ENCODE peak calls at places on chromosomes 3 and 15, in five cellular contexts. S, F, A, X and O are unnamed samples.
A peak's percentile ranks its signal among the peaks of the same experiment; 100 is the strongest.

GRCh38 chr3:38560284-38560683 is 64.1 kb downstream of the EXOG start:
- DNase-seq in S (no peak), F (no peak), A (peak; percentile 1), X (peak; percentile 38), O (no peak)

GRCh38 chr3:195563317-195563716 is 20.2 kb upstream of the PPP1R2 start:
- DNase-seq in S (no peak), F (no peak), A (no peak), X (no peak), O (no peak)

GRCh38 chr15:31477851-31478250 is 151.2 kb downstream of the KLF13 start:
- DNase-seq in S (no peak), F (no peak), A (peak; percentile 8), X (no peak), O (no peak)

GRCh38 chr3:57826952-57827723 is 71.0 kb downstream of the SLMAP start:
- DNase-seq in S (no peak), F (peak; percentile 53), A (no peak), X (no peak), O (no peak)

GRCh38 chr15:48927181-48927580 is 36.5 kb downstream of the SHC4 start:
- DNase-seq in S (no peak), F (no peak), A (no peak), X (no peak), O (no peak)

GRCh38 chr15:101122266-101122665 is 129.6 kb downstream of the CHSY1 start:
- DNase-seq in S (no peak), F (no peak), A (no peak), X (no peak), O (no peak)

GRCh38 chr15:63763476-63764123 is 70.1 kb downstream of the HERC1 start:
- DNase-seq in S (no peak), F (no peak), A (no peak), X (no peak), O (no peak)

GRCh38 chr3:45984331-45985312 is 11.0 kb downstream of the FYCO1 start:
- DNase-seq in S (no peak), F (no peak), A (no peak), X (peak; percentile 74), O (no peak)

GRCh38 chr15:40253179-40253790 is 14.4 kb downstream of the PAK6 start:
- DNase-seq in S (no peak), F (no peak), A (no peak), X (peak; percentile 41), O (no peak)

GRCh38 chr15:92638291-92638708 is 17.3 kb downstream of the FAM174B start:
- DNase-seq in S (no peak), F (no peak), A (peak; percentile 76), X (no peak), O (peak; percentile 64)

GRCh38 chr3:104941785-104942184 is 424.9 kb upstream of the ALCAM start:
- DNase-seq in S (no peak), F (no peak), A (no peak), X (no peak), O (no peak)

GRCh38 chr3:128238100-128238459 is 84.8 kb downstream of the EEFSEC start:
- DNase-seq in S (no peak), F (no peak), A (no peak), X (no peak), O (no peak)

GRCh38 chr3:99872633-99873254 is 55.1 kb downstream of the CMSS1 start:
- DNase-seq in S (no peak), F (no peak), A (no peak), X (no peak), O (no peak)

GRCh38 chr3:156633335-156633734 is 41.1 kb upstream of the TIPARP start:
- DNase-seq in S (no peak), F (no peak), A (no peak), X (no peak), O (no peak)

GRCh38 chr3:330494-331115 is 134.0 kb downstream of the CHL1 start:
- DNase-seq in S (no peak), F (no peak), A (no peak), X (no peak), O (no peak)

GRCh38 chr15:81419304-81419943 is 45.4 kb upstream of the TMC3 start:
- DNase-seq in S (no peak), F (peak; percentile 83), A (no peak), X (no peak), O (no peak)

GRCh38 chr15:56124391-56124790 is 119.3 kb downstream of the RFX7 start:
- DNase-seq in S (no peak), F (no peak), A (no peak), X (no peak), O (no peak)

GRCh38 chr3:115692887-115693524 is 69.7 kb downstream of the GAP43 start:
- DNase-seq in S (peak; percentile 68), F (peak; percentile 88), A (peak; percentile 69), X (peak; percentile 66), O (peak; percentile 65)

GRCh38 chr3:154334973-154335420 is 10.7 kb upstream of the DHX36 start:
- DNase-seq in S (no peak), F (peak; percentile 69), A (no peak), X (no peak), O (no peak)

GRCh38 chr3:150345021-150345538 is 63.0 kb upstream of the TSC22D2 start:
- DNase-seq in S (peak; percentile 98), F (peak; percentile 81), A (peak; percentile 58), X (no peak), O (peak; percentile 49)

GRCh38 chr3:139107424-139108252 is 62.9 kb upstream of the PRR23C start:
- DNase-seq in S (no peak), F (no peak), A (peak; percentile 21), X (no peak), O (no peak)

GRCh38 chr15:75739791-75740190 is 27.1 kb upstream of the CSPG4 start:
- DNase-seq in S (no peak), F (no peak), A (no peak), X (no peak), O (no peak)
- TF ChIP-seq CTCF in S (no peak), F (no peak), A (no peak), X (no peak), O (no peak)

DNA sequence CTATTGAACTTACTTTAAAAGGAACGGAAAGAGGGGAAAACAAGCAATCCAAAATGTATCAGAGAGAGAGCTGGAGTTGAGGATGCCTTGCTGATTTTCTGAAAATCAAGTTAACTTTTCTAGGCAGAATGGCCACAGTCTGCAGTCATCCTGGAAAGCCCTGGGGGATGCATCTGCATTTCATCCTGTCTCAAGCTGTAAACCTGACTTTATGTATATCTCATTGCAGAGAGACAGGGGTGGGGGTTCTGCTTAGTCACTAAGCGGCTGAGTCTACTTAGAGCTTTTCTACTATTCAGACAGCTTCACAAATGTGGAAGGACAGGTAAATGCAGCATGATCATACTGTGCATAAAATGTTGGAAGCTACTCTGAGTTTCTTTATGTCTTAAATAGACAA is 41.4 kb downstream of the MRPS25 start:
- DNase-seq in S (no peak), F (no peak), A (no peak), X (no peak), O (no peak)
- H3K36me3 ChIP-seq in S (peaks cover 25% of the 10 kb centered on the region), F (peaks cover 70% of the 10 kb centered on the region), A (peaks cover 100% of the 10 kb centered on the region), X (peaks cover 99% of the 10 kb centered on the region), O (peaks cover 4% of the 10 kb centered on the region)

GRCh38 chr3:169668957-169669681 is 5.6 kb upstream of the MECOM start:
- DNase-seq in S (peak; percentile 38), F (peak; percentile 93), A (peak; percentile 91), X (peak; percentile 82), O (no peak)
- TF ChIP-seq CTCF in S (peak; percentile 72), F (peak; percentile 93), A (peak; percentile 79), X (peak; percentile 65), O (peak; percentile 38)

GRCh38 chr3:34405159-34405558 is 606.7 kb downstream of the PDCD6IP start:
- DNase-seq in S (no peak), F (no peak), A (no peak), X (no peak), O (no peak)
- H3K36me3 ChIP-seq in S (no peaks in the 10 kb centered on the region), F (peaks cover 4% of the 10 kb centered on the region), A (no peaks in the 10 kb centered on the region), X (no peaks in the 10 kb centered on the region), O (no peaks in the 10 kb centered on the region)

DNA sequence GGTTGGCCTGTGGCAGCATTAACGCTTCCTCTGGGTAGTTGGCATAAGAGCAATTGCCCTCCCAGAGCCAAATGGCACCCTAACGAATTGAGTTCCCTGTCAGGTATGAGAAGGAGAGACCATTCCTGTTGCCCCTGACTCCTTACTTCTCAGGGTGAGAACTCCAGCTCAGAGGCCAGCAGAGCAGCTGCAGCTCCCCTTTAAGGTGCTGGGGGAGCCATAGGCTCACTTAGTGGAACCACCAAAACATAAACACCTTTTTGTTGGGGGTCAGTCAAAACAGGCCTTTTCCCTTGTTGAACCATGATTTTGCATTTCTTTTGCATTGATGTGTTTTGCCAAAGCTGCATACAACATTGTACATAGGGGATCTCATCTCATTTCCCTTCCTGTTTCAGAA is 28.1 kb upstream of the LHFPL4 start:
- DNase-seq in S (no peak), F (peak; percentile 45), A (no peak), X (no peak), O (no peak)
- TF ChIP-seq CTCF in S (no peak), F (peak; percentile 46), A (no peak), X (no peak), O (no peak)

GRCh38 chr15:44591326-44591725 is 54.4 kb downstream of the EIF3J start:
- DNase-seq in S (no peak), F (no peak), A (no peak), X (no peak), O (no peak)
- H3K36me3 ChIP-seq in S (peaks cover 41% of the 10 kb centered on the region), F (peaks cover 29% of the 10 kb centered on the region), A (peaks cover 100% of the 10 kb centered on the region), X (peaks cover 100% of the 10 kb centered on the region), O (no peaks in the 10 kb centered on the region)

DNA sequence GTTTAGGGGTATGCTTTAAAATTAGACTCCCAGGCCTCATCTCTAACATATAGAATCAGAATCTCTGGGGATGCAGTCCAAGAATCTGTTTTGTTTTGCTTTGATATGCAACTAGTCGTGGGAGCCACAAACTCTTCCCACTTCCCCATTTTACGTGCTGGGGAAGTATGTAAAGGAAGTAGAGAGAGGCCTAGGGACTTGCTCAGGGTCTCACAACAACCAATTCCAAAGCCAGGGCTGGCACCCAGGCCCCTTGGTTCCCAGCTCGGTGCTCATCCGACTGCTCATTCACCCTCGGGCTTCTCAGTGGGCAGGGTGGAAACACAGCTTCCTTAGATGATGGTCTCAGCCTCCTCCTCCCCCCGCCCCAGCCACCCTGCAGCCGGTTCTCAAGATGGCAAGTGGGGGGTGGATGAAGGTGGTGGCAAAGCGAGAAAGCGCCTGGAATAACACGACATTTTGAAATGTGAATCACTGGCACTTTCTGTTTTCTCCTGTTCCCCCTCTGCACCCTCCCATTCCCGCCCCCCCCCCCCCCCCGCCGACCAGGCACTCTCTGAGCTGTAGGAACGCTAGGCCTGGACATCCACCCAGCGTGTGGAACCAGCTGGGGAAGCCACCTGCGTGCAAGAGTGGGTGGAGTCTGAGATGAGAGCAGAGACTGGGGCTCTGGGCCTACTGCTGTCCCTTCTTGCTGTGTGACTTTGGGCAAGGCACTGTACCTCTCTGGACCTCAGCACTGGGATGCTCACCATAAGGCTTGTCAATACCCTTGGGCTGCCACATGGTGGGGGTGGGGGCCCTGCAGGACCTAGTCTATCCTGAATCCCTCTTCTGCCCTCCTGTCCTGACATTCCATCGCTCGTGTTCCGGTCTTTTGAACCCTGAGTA is 214.5 kb downstream of the RPLP1 start:
- DNase-seq in S (no peak), F (no peak), A (no peak), X (no peak), O (no peak)
- TF ChIP-seq CTCF in S (no peak), F (no peak), A (no peak), X (no peak), O (no peak)

GRCh38 chr15:80183291-80183690 is 30.5 kb downstream of the FAH start:
- DNase-seq in S (no peak), F (no peak), A (no peak), X (no peak), O (no peak)
- H3K36me3 ChIP-seq in S (peaks cover 2% of the 10 kb centered on the region), F (no peaks in the 10 kb centered on the region), A (peaks cover 80% of the 10 kb centered on the region), X (peaks cover 49% of the 10 kb centered on the region), O (no peaks in the 10 kb centered on the region)

GRCh38 chr3:111928613-111929012 is 50.2 kb upstream of the ABHD10 start:
- DNase-seq in S (no peak), F (no peak), A (no peak), X (no peak), O (no peak)
- TF ChIP-seq CTCF in S (no peak), F (no peak), A (no peak), X (no peak), O (no peak)